ENCODE peak calls at places on chromosomes 2 and 18, in six cellular contexts. D is spleen, J is H1, G is GM23338, Q is neuronal stem cell, K is ovary. L is an unnamed sample. For H3K36me3, the result is how much of the 10 kb centered on the place peaks cover.

GRCh38 chr2:1860931-1861330 is 116.6 kb upstream of the PXDN start:
- DNase-seq in Q (no peak), D (no peak), G (no peak), J (no peak), K (no peak), L (no peak)

GRCh38 chr2:111200333-111200879 is 79.7 kb downstream of the BCL2L11 start:
- DNase-seq in J (peak), D (no peak), G (peak), K (no peak), Q (no peak), L (no peak)

GRCh38 chr2:224892574-224893204 is 149.6 kb downstream of the DOCK10 start:
- DNase-seq in G (peak), J (no peak), D (no peak), K (no peak), Q (no peak), L (no peak)

GRCh38 chr2:108927405-108927804 is 61.6 kb downstream of the EDAR start:
- DNase-seq in G (no peak), D (peak), J (no peak), Q (no peak), K (no peak), L (no peak)

GRCh38 chr2:54665436-54665856 is 58.0 kb upstream of the EML6 start:
- DNase-seq in D (no peak), K (peak), J (peak), Q (peak), G (peak), L (no peak)

GRCh38 chr2:127056631-127057370 is 50.2 kb downstream of the BIN1 start:
- DNase-seq in G (no peak), Q (no peak), J (no peak), D (no peak), K (no peak), L (no peak)

GRCh38 chr2:234191819-234192407 is 141.4 kb downstream of the SPP2 start:
- DNase-seq in J (no peak), Q (no peak), K (no peak), D (no peak), G (no peak), L (no peak)

GRCh38 chr2:191701696-191702095 is 23.8 kb downstream of the NABP1 start:
- DNase-seq in D (no peak), K (no peak), Q (no peak), J (no peak), G (no peak), L (no peak)

GRCh38 chr2:227862227-227862740 is 9.1 kb upstream of the DAW1 start:
- DNase-seq in D (no peak), Q (no peak), J (no peak), G (peak), K (no peak), L (peak)

GRCh38 chr2:1234731-1235308 is 178.4 kb upstream of the TPO start:
- DNase-seq in J (no peak), Q (no peak), K (no peak), G (no peak), D (no peak), L (no peak)

GRCh38 chr2:16235747-16236146 is 295.4 kb downstream of the MYCN start:
- DNase-seq in K (no peak), D (no peak), Q (no peak), J (no peak), G (no peak), L (no peak)

GRCh38 chr2:98479959-98480524 is 35.4 kb downstream of the INPP4A start:
- DNase-seq in Q (no peak), J (no peak), K (no peak), D (peak), G (peak), L (no peak)

GRCh38 chr2:12702661-12703121 is 14.0 kb upstream of the TRIB2 start:
- DNase-seq in D (no peak), K (peak), G (no peak), Q (no peak), J (no peak), L (no peak)

GRCh38 chr2:239295377-239296019 is 105.3 kb downstream of the HDAC4 start:
- DNase-seq in Q (no peak), K (no peak), J (no peak), D (no peak), G (peak), L (no peak)

GRCh38 chr2:75752828-75753227 is 42.1 kb upstream of the GCFC2 start:
- DNase-seq in D (no peak), Q (no peak), J (no peak), K (no peak), G (no peak), L (no peak)

GRCh38 chr2:54520687-54521086 is 64.6 kb downstream of the SPTBN1 start:
- DNase-seq in G (no peak), Q (no peak), J (no peak), D (no peak), K (no peak), L (no peak)

GRCh38 chr2:213098612-213099011 is 52.8 kb downstream of the IKZF2 start:
- DNase-seq in K (no peak), J (no peak), D (no peak), G (peak), Q (no peak), L (no peak)

GRCh38 chr2:105104208-105104731 is 66.4 kb downstream of the MRPS9 start:
- DNase-seq in D (no peak), K (no peak), Q (no peak), J (no peak), G (no peak), L (no peak)

GRCh38 chr2:97993926-97994325 is 1.8 kb downstream of the TMEM131 start:
- DNase-seq in Q (no peak), G (no peak), J (no peak), K (no peak), D (no peak), L (no peak)

GRCh38 chr2:142841788-142842187 is 35.7 kb upstream of the KYNU start:
- DNase-seq in K (no peak), D (no peak), Q (no peak), J (no peak), G (no peak), L (no peak)

GRCh38 chr2:122804494-122804893 is 1049.0 kb downstream of the TSN start:
- DNase-seq in G (no peak), Q (no peak), D (no peak), J (no peak), K (no peak), L (no peak)

GRCh38 chr2:12725238-12726187 is 8.8 kb downstream of the TRIB2 start:
- DNase-seq in D (no peak), K (no peak), Q (no peak), J (no peak), G (no peak), L (no peak)

GRCh38 chr18:9069482-9070059 is 32.9 kb upstream of the NDUFV2 start:
- DNase-seq in Q (no peak), K (no peak), D (no peak), G (no peak), J (no peak), L (no peak)

GRCh38 chr2:108074150-108074549 is 87.8 kb downstream of the SLC5A7 start:
- DNase-seq in D (no peak), Q (no peak), J (no peak), G (no peak), K (no peak), L (no peak)

GRCh38 chr18:44927127-44927849 is 246.6 kb downstream of the SETBP1 start:
- DNase-seq in D (no peak), J (no peak), K (no peak), Q (no peak), G (no peak), L (no peak)

GRCh38 chr18:77100751-77101355 is 31.7 kb downstream of the MBP start:
- DNase-seq in K (no peak), D (no peak), J (no peak), Q (no peak), G (no peak), L (peak)

GRCh38 chr18:9643549-9643948 is 29.2 kb upstream of the PPP4R1 start:
- DNase-seq in G (peak), D (no peak), Q (peak), J (no peak), K (no peak), L (no peak)

GRCh38 chr18:76405761-76406356 is 89.2 kb downstream of the ZNF516 start:
- DNase-seq in K (peak), G (peak), D (no peak), Q (peak), J (peak), L (peak)

GRCh38 chr18:75586576-75586975 is 159.1 kb upstream of the SMIM21 start:
- DNase-seq in J (no peak), Q (no peak), K (no peak), D (no peak), G (no peak), L (no peak)

GRCh38 chr2:136207030-136207623 is 89.2 kb upstream of the CXCR4 start:
- DNase-seq in Q (no peak), G (no peak), J (no peak), K (no peak), D (peak), L (peak)

GRCh38 chr2:216023055-216023648 is 9.8 kb upstream of the MREG start:
- DNase-seq in K (no peak), G (peak), Q (no peak), J (peak), D (no peak), L (peak)

GRCh38 chr2:58521803-58522602 is 280.9 kb upstream of the FANCL start:
- DNase-seq in J (no peak), K (no peak), Q (no peak), D (no peak), G (no peak), L (no peak)

DNA sequence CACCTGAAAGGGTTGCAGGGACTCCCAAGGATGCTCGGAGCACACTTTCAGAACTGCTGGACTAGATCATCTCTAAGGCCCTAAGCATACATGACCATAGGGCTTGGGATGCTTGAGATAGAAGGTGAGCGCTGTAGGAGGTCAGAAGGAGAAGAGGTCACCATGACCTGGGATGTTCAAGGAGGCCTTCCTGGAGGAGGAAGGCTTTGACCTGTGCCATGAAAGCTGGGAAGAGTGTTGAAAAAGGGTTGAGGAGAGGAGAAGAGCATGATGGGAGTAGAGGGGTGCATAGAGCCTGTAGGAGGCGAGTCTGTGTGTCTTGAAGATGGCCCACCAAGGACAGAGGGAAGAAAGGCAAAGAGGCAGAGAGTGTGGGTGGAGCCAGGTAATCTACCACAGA is 222.4 kb downstream of the LOXHD1 start:
- DNase-seq in J (no peak), G (no peak), Q (no peak), K (no peak), D (no peak), L (no peak)
- H3K36me3 ChIP-seq in J (under half), G (under half), Q (under half), K (under half), D (under half), L (under half)

DNA sequence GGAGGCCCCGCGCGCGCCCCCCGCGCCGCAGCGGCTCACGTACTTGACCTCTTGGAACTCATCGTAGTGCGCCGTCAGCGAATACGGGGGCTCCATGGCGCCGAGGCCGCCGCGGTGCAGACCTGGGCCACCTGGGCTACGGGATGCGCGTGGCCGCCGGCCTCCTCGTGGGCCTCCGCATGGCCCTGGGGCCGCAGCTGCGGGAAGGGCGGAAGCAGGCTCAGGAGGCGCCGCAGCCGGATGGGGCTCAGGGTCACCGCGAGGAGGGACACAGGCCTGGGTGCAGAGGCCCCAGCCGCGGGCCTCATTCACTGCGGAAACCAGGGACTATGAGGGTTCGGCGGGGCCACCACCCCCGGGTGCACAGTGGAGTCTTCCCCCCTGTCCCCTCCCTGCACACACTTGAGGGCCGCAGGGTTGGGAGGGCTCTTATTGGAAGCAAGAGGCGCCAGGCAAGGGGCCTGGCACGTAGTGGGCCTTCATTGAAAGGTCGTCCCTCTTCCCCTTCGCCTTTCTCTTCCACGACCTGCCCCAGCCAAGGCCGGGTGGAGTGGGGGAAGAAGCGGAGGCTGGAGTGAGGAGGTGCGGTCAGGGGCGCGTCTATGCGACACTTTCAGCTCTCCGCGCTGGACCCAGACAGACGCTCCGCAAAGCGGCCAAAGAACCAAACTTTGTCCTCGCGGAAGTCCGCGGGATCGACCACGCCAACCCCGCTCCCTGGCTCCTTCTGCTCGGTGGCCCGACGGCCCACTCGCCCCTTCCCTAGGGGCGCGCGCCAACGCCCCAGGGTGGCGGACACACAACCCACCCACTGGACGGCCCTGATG is 863 bp downstream of the ECEL1 start:
- DNase-seq in D (peak), Q (no peak), G (peak), J (no peak), K (peak), L (no peak)
- H3K27ac ChIP-seq in D (no peak), Q (no peak), G (no peak), J (no peak), K (no peak), L (no peak)

DNA sequence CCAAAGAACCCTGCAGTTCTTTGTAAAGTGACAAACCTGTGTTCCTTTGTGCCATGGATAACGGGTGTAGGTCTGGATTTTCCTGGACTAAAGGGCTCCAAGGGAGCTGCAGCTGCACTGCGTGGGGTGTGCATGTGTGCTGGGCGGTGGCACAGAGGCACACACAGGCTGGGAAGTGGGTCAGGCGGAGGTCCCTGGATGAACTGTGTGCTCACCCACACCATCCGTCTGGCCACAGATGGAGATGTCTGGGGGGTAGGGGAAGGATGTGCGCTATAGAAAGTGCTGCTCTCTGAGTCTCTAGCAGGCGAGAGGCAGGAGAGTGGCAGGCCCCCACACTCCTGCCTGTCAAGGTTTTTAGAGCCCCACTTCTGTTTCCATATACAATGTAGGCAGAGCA is 137.2 kb downstream of the LOXHD1 start:
- DNase-seq in D (no peak), G (no peak), Q (no peak), K (no peak), J (no peak), L (no peak)
- H3K36me3 ChIP-seq in D (under half), G (under half), Q (under half), K (under half), J (under half), L (under half)

DNA sequence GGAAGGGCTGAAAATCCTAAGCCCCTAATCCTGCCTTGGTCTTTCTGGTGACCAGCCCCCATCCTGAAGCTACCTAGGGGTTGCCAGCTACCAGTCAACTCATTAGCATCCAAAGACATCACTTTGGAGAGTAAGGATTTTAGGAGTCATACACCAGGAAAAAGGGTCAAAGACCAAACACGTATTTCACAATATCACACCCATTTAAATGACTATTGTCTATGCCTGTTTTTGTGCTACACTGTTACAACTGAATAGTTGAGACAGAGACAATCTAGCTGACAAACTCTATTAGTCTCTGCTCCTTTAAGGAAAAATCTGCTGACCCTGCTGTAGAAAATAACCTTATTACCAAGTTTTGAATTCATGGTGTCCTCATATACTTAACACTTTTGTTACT is 21.0 kb upstream of the RBBP8 start:
- DNase-seq in K (no peak), Q (no peak), D (no peak), G (no peak), J (no peak), L (no peak)
- H3K27ac ChIP-seq in K (no peak), Q (no peak), D (no peak), G (no peak), J (no peak), L (no peak)

GRCh38 chr2:217890445-217890844 is 112.3 kb downstream of the TNS1 start:
- DNase-seq in D (no peak), Q (no peak), K (peak), G (no peak), J (no peak), L (no peak)

GRCh38 chr2:217889656-217890055 is 113.1 kb downstream of the TNS1 start:
- DNase-seq in D (no peak), G (no peak), K (no peak), Q (no peak), J (no peak), L (no peak)

GRCh38 chr2:217884985-217885384 is 117.8 kb downstream of the TNS1 start:
- DNase-seq in D (peak), J (no peak), K (no peak), G (no peak), Q (no peak), L (no peak)

GRCh38 chr2:217886720-217887309 is 116.0 kb downstream of the TNS1 start:
- DNase-seq in Q (peak), K (peak), J (peak), G (peak), D (peak), L (peak)

GRCh38 chr2:217887841-217888665 is 114.7 kb downstream of the TNS1 start:
- DNase-seq in G (no peak), Q (no peak), D (peak), K (no peak), J (no peak), L (no peak)
- H3K36me3 ChIP-seq in G (under half), Q (under half), D (under half), K (under half), J (under half), L (under half)

GRCh38 chr2:43047187-43047780 is 179.1 kb downstream of the ZFP36L2 start:
- DNase-seq in K (peak), D (peak), Q (no peak), J (no peak), G (no peak), L (peak)

GRCh38 chr2:43044093-43044614 is 182.3 kb downstream of the ZFP36L2 start:
- DNase-seq in J (no peak), D (peak), K (no peak), G (no peak), Q (no peak), L (no peak)

GRCh38 chr2:43043471-43043870 is 182.9 kb downstream of the ZFP36L2 start:
- DNase-seq in K (no peak), Q (no peak), J (no peak), D (peak), G (no peak), L (no peak)

GRCh38 chr2:43041661-43042360 is 184.6 kb downstream of the ZFP36L2 start:
- DNase-seq in J (peak), Q (peak), D (peak), K (peak), G (peak), L (no peak)

DNA sequence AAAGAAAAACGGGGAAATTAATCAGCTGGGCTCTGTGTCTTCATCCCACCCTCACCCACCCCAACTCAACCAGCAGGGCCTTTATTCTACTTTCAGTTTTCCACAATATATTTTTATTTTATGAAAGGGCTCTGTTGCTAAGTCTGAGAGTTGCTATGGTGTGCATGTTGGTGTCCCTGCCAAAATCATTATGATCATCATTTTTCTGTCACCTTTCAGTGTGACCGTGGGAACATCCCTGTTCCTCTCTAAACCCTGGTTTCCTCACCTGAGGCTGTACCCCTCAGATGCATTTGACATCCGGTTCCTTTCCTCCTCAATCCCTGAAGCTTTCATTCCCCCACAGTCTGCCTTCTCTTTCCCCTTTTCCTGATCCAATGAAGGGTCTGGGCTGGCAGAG is 180.5 kb downstream of the ZFP36L2 start:
- DNase-seq in J (no peak), Q (no peak), G (no peak), D (no peak), K (no peak), L (no peak)
- H3K27ac ChIP-seq in J (no peak), Q (no peak), G (no peak), D (peak), K (peak), L (no peak)

DNA sequence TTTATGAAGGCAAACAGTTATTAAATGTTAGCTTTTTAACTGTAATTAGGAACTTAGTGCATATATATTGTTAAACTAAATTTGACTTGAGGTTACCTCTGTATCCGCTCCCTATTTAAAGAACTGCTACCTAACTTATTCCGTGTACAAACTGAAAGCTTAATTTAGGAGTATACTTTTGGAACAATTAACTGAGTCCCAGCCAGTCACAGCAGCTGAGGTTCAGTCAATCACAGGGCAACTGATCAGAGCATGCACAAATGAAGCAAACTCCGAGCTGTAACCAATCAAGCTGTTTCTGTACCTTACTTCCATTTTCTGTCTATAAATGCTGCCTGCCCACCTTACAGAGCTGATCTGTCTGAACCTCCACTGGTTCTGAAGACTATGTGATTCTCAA is 61.2 kb downstream of the RAB3GAP1 start:
- DNase-seq in Q (no peak), K (no peak), G (no peak), J (no peak), D (no peak), L (no peak)
- H3K36me3 ChIP-seq in Q (under half), K (under half), G (under half), J (under half), D (under half), L (under half)